ENCODE peak calls at places on chromosomes 7 and 10, in nine cellular contexts. I is mesothelial cell of epicardium, W is tibial nerve, M is A673, S is tibial artery, U is AG04450, A is RWPE1, V is foreskin fibroblast, Q is fibroblast of mammary gland. Z is an unnamed sample.

GRCh38 chr7:99142727-99143521 is 984 bp downstream of the SMURF1 start:
- DNase-seq in I (peak; percentile 96), W (peak; percentile 99), M (peak; percentile 93), S (peak; percentile 97), U (peak; percentile 85), A (peak; percentile 88), V (peak; percentile 88), Q (peak; percentile 92), Z (peak; percentile 96)

GRCh38 chr7:1033546-1034145 is 10.7 kb upstream of the GPR146 start:
- DNase-seq in I (no peak), W (no peak), M (no peak), S (no peak), U (no peak), A (no peak), V (no peak), Q (no peak), Z (no peak)

GRCh38 chr10:52999681-53000080 is 227.1 kb upstream of the MBL2 start:
- DNase-seq in I (no peak), W (no peak), M (no peak), S (no peak), U (no peak), A (no peak), V (no peak), Q (no peak), Z (no peak)

GRCh38 chr10:22552888-22553378 is 161.4 kb downstream of the PIP4K2A start:
- DNase-seq in I (no peak), W (no peak), M (no peak), S (no peak), U (no peak), A (no peak), V (peak; percentile 61), Q (peak; percentile 83), Z (no peak)

GRCh38 chr7:66950311-66950710 is 29.3 kb downstream of the TMEM248 start:
- DNase-seq in I (no peak), W (no peak), M (no peak), S (no peak), U (no peak), A (no peak), V (no peak), Q (peak; percentile 12), Z (no peak)

GRCh38 chr7:80724249-80724871 is 85.9 kb downstream of the CD36 start:
- DNase-seq in I (no peak), W (no peak), M (no peak), S (no peak), U (peak; percentile 74), A (no peak), V (peak; percentile 92), Q (peak; percentile 98), Z (no peak)

GRCh38 chr7:32070406-32071360 is at the start of gene PDE1C:
- DNase-seq in I (peak; percentile 45), W (no peak), M (no peak), S (no peak), U (no peak), A (no peak), V (no peak), Q (no peak), Z (no peak)

GRCh38 chr10:71747808-71748523 is 25.4 kb downstream of the VSIR start:
- DNase-seq in I (no peak), W (no peak), M (no peak), S (no peak), U (no peak), A (no peak), V (no peak), Q (no peak), Z (no peak)

GRCh38 chr7:98993024-98993897 is 114.9 kb downstream of the TRRAP start:
- DNase-seq in I (no peak), W (no peak), M (no peak), S (no peak), U (no peak), A (no peak), V (no peak), Q (no peak), Z (no peak)

GRCh38 chr7:33981221-33981620 is 75.9 kb downstream of the BMPER start:
- DNase-seq in I (no peak), W (no peak), M (no peak), S (no peak), U (no peak), A (no peak), V (peak; percentile 38), Q (peak; percentile 54), Z (no peak)

GRCh38 chr7:33979807-33980355 is 74.5 kb downstream of the BMPER start:
- DNase-seq in I (no peak), W (no peak), M (peak; percentile 68), S (no peak), U (peak; percentile 84), A (peak; percentile 77), V (peak; percentile 96), Q (peak; percentile 90), Z (no peak)

GRCh38 chr7:33981686-33982424 is 76.5 kb downstream of the BMPER start:
- DNase-seq in I (no peak), W (no peak), M (no peak), S (no peak), U (no peak), A (no peak), V (peak; percentile 89), Q (peak; percentile 92), Z (no peak)

GRCh38 chr7:33979300-33979806 is 74.0 kb downstream of the BMPER start:
- DNase-seq in I (no peak), W (no peak), M (no peak), S (no peak), U (no peak), A (no peak), V (no peak), Q (no peak), Z (no peak)

DNA sequence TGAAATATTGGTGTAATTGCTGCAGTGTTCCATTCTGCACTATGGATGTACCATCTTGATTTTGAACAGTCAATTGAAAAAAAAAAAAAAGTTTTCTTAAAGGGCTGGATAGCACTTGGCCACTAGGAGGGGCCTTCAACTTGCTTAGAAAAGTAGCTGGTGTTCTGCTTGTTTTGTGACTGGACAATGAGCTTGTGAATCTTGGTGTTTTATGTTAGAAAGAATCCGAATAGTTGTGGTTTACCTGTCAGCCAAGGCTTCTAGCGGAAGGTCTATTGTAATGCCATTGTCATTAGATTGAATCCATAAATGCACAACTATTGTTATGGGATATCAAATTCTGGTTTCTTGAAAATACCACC is 77.1 kb downstream of the BMPER start:
- DNase-seq in I (no peak), W (no peak), M (peak; percentile 80), S (no peak), U (no peak), A (no peak), V (peak; percentile 70), Q (no peak), Z (no peak)
- TF ChIP-seq CTCF in I (peak; percentile 14), W (no peak), M (peak; percentile 82), S (no peak), U (peak; percentile 72), A (no peak), V (peak; percentile 76), Q (peak; percentile 93), Z (no peak)

GRCh38 chr7:3650844-3651243 is 349.8 kb downstream of the SDK1 start:
- DNase-seq in I (no peak), W (no peak), M (no peak), S (no peak), U (no peak), A (no peak), V (no peak), Q (no peak), Z (no peak)

GRCh38 chr7:3648276-3648675 is 347.2 kb downstream of the SDK1 start:
- DNase-seq in I (no peak), W (no peak), M (no peak), S (no peak), U (no peak), A (peak; percentile 13), V (peak; percentile 12), Q (peak; percentile 2), Z (no peak)

GRCh38 chr7:3649678-3650445 is 348.8 kb downstream of the SDK1 start:
- DNase-seq in I (no peak), W (no peak), M (no peak), S (no peak), U (no peak), A (no peak), V (peak; percentile 25), Q (peak; percentile 23), Z (no peak)

DNA sequence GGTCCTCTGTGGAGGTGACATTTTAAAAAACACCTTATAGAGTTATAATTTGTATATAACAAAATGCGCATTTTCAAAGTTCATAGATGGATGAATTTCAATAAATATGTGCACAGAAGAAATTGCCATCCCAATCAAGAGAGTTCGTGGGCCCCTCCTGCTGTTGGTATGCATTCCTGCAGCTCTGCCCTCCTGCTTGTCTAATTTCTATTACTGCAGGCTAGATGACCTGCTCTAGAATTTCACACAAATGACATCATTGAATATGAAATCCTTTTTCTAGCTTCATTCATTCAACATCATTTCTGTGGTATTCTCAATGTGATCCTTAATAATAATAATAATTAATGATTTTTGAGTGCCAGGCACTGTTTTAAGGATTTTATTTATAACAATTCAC is 348.2 kb downstream of the SDK1 start:
- DNase-seq in I (no peak), W (no peak), M (peak; percentile 24), S (no peak), U (no peak), A (no peak), V (no peak), Q (no peak), Z (no peak)
- TF ChIP-seq CTCF in I (no peak), W (no peak), M (peak; percentile 44), S (no peak), U (peak; percentile 30), A (no peak), V (no peak), Q (no peak), Z (no peak)

GRCh38 chr10:118543714-118544400 is 51.6 kb downstream of the PRLHR start:
- DNase-seq in I (no peak), W (no peak), M (peak; percentile 40), S (no peak), U (no peak), A (peak; percentile 90), V (peak; percentile 20), Q (peak; percentile 62), Z (peak; percentile 49)

GRCh38 chr10:118545381-118545780 is 50.1 kb downstream of the PRLHR start:
- DNase-seq in I (no peak), W (no peak), M (no peak), S (no peak), U (no peak), A (no peak), V (no peak), Q (no peak), Z (peak; percentile 49)

GRCh38 chr10:118546479-118546878 is 49.0 kb downstream of the PRLHR start:
- DNase-seq in I (no peak), W (no peak), M (no peak), S (no peak), U (no peak), A (no peak), V (no peak), Q (no peak), Z (peak; percentile 64)

GRCh38 chr10:118542789-118543188 is 52.7 kb downstream of the PRLHR start:
- DNase-seq in I (no peak), W (no peak), M (no peak), S (no peak), U (no peak), A (no peak), V (no peak), Q (no peak), Z (peak; percentile 40)

GRCh38 chr10:118544401-118544948 is 51.0 kb downstream of the PRLHR start:
- DNase-seq in I (no peak), W (no peak), M (no peak), S (no peak), U (no peak), A (no peak), V (no peak), Q (no peak), Z (no peak)
- TF ChIP-seq CTCF in I (no peak), W (no peak), M (no peak), S (no peak), U (no peak), A (peak; percentile 58), V (no peak), Q (no peak), Z (no peak)

GRCh38 chr10:84548869-84549268 is 220.5 kb downstream of the CCSER2 start:
- DNase-seq in I (no peak), W (no peak), M (peak; percentile 42), S (no peak), U (no peak), A (no peak), V (no peak), Q (peak; percentile 16), Z (no peak)
- TF ChIP-seq CTCF in I (no peak), W (no peak), M (peak; percentile 63), S (no peak), U (no peak), A (no peak), V (peak; percentile 14), Q (peak; percentile 39), Z (no peak)

Z was measured in vagina.